ENCODE peak calls at places on chromosomes 6 and 20, in ten cellular contexts. R, O, P, D, T, Q, I, M, N and V are unnamed samples.

GRCh38 chr6:161035981-161036263 is 44.4 kb downstream of the MAP3K4 start:
- DNase-seq in R (no peak), O (no peak), P (no peak), D (no peak), T (no peak), Q (no peak), I (no peak), M (no peak), N (no peak), V (no peak)

GRCh38 chr20:49482621-49483017 is at the start of gene KCNB1:
- DNase-seq in R (no peak), O (peak; percentile 42), P (no peak), D (peak; percentile 62), T (no peak), Q (peak; percentile 82), I (peak; percentile 65), M (no peak), N (peak; percentile 55), V (peak; percentile 22)

GRCh38 chr6:71404145-71404966 is 115.7 kb downstream of the OGFRL1 start:
- DNase-seq in R (no peak), O (no peak), P (no peak), D (no peak), T (no peak), Q (no peak), I (no peak), M (no peak), N (no peak), V (no peak)

GRCh38 chr20:3011752-3012151 is 31.7 kb upstream of the GNRH2 start:
- DNase-seq in R (no peak), O (no peak), P (no peak), D (no peak), T (no peak), Q (no peak), I (no peak), M (no peak), N (no peak), V (no peak)

GRCh38 chr6:143449731-143450452 is 603 bp downstream of the ADAT2 start:
- DNase-seq in R (no peak), O (no peak), P (peak; percentile 39), D (peak; percentile 35), T (no peak), Q (no peak), I (no peak), M (no peak), N (no peak), V (no peak)

GRCh38 chr6:29558439-29559079 is 973 bp downstream of the UBD start:
- DNase-seq in R (no peak), O (no peak), P (no peak), D (no peak), T (no peak), Q (no peak), I (no peak), M (no peak), N (no peak), V (peak; percentile 50)

GRCh38 chr6:124823240-124824105 is 138.8 kb upstream of the RNF217 start:
- DNase-seq in R (no peak), O (no peak), P (no peak), D (no peak), T (no peak), Q (no peak), I (no peak), M (no peak), N (no peak), V (no peak)

GRCh38 chr6:150087336-150087735 is 18.4 kb upstream of the ULBP3 start:
- DNase-seq in R (no peak), O (no peak), P (no peak), D (no peak), T (no peak), Q (no peak), I (no peak), M (no peak), N (no peak), V (no peak)

GRCh38 chr6:21103626-21104224 is 489.8 kb upstream of the SOX4 start:
- DNase-seq in R (no peak), O (no peak), P (no peak), D (no peak), T (no peak), Q (no peak), I (no peak), M (no peak), N (no peak), V (no peak)

GRCh38 chr20:42150230-42150629 is 532.1 kb upstream of the CHD6 start:
- DNase-seq in R (no peak), O (no peak), P (no peak), D (no peak), T (no peak), Q (no peak), I (no peak), M (no peak), N (no peak), V (no peak)

GRCh38 chr6:168683621-168684020 is 242.6 kb downstream of the SMOC2 start:
- DNase-seq in R (peak; percentile 22), O (no peak), P (no peak), D (no peak), T (peak; percentile 41), Q (no peak), I (no peak), M (no peak), N (no peak), V (no peak)

GRCh38 chr6:44342489-44342888 is at the start of gene SPATS1:
- DNase-seq in R (no peak), O (peak; percentile 46), P (no peak), D (no peak), T (peak; percentile 39), Q (peak; percentile 16), I (no peak), M (no peak), N (no peak), V (peak; percentile 86)

GRCh38 chr20:17809714-17810631 is 110.2 kb downstream of the BANF2 start:
- DNase-seq in R (no peak), O (no peak), P (no peak), D (no peak), T (no peak), Q (no peak), I (no peak), M (no peak), N (no peak), V (no peak)

GRCh38 chr6:157587127-157587729 is 206.2 kb downstream of the ZDHHC14 start:
- DNase-seq in R (no peak), O (no peak), P (no peak), D (no peak), T (no peak), Q (no peak), I (no peak), M (no peak), N (no peak), V (no peak)

GRCh38 chr6:139533573-139534471 is 159.4 kb upstream of the CITED2 start:
- DNase-seq in R (no peak), O (peak; percentile 55), P (no peak), D (no peak), T (no peak), Q (no peak), I (no peak), M (peak; percentile 78), N (no peak), V (no peak)

GRCh38 chr20:37007898-37008649 is 56.6 kb upstream of the SAMHD1 start:
- DNase-seq in R (no peak), O (no peak), P (no peak), D (no peak), T (no peak), Q (no peak), I (no peak), M (no peak), N (no peak), V (no peak)

GRCh38 chr6:3766219-3766618 is 14.7 kb upstream of the PXDC1 start:
- DNase-seq in R (no peak), O (no peak), P (no peak), D (no peak), T (no peak), Q (no peak), I (no peak), M (no peak), N (no peak), V (no peak)

GRCh38 chr20:62741701-62742491 is 33.3 kb downstream of the NTSR1 start:
- DNase-seq in R (no peak), O (no peak), P (no peak), D (no peak), T (peak; percentile 32), Q (no peak), I (peak; percentile 12), M (no peak), N (no peak), V (no peak)

GRCh38 chr6:35096129-35096852 is 44.8 kb downstream of the TCP11 start:
- DNase-seq in R (no peak), O (no peak), P (no peak), D (no peak), T (no peak), Q (no peak), I (no peak), M (peak; percentile 58), N (no peak), V (no peak)

GRCh38 chr6:104064876-104065275 is 794.8 kb downstream of the HACE1 start:
- DNase-seq in R (no peak), O (no peak), P (no peak), D (no peak), T (no peak), Q (no peak), I (no peak), M (no peak), N (no peak), V (no peak)

GRCh38 chr6:149855040-149855654 is 9.0 kb downstream of the LRP11 start:
- DNase-seq in R (no peak), O (peak; percentile 42), P (no peak), D (no peak), T (no peak), Q (no peak), I (no peak), M (no peak), N (no peak), V (peak; percentile 58)

GRCh38 chr6:162313922-162314660 is 413.5 kb downstream of the PRKN start:
- DNase-seq in R (no peak), O (no peak), P (no peak), D (no peak), T (no peak), Q (no peak), I (no peak), M (no peak), N (no peak), V (no peak)

GRCh38 chr20:32189691-32190607 is 17.6 kb downstream of the PLAGL2 start:
- DNase-seq in R (peak; percentile 29), O (peak; percentile 57), P (no peak), D (peak; percentile 72), T (peak; percentile 66), Q (peak; percentile 36), I (peak; percentile 56), M (no peak), N (peak; percentile 69), V (peak; percentile 89)

GRCh38 chr6:79969784-79970183 is 22.4 kb upstream of the ELOVL4 start:
- DNase-seq in R (no peak), O (no peak), P (no peak), D (no peak), T (no peak), Q (no peak), I (no peak), M (no peak), N (no peak), V (no peak)

GRCh38 chr20:58362970-58363369 is 26.1 kb upstream of the VAPB start:
- DNase-seq in R (no peak), O (no peak), P (no peak), D (no peak), T (no peak), Q (no peak), I (no peak), M (no peak), N (no peak), V (no peak)

GRCh38 chr20:35511814-35512420 is 17.5 kb downstream of the C20orf173 start:
- DNase-seq in R (no peak), O (peak; percentile 40), P (no peak), D (no peak), T (peak; percentile 63), Q (no peak), I (no peak), M (no peak), N (no peak), V (no peak)

GRCh38 chr20:2468581-2469407 is 1.8 kb downstream of the SNRPB start:
- DNase-seq in R (no peak), O (no peak), P (no peak), D (no peak), T (no peak), Q (no peak), I (no peak), M (no peak), N (no peak), V (no peak)

GRCh38 chr6:159014406-159014805 is 14.4 kb upstream of the RSPH3 start:
- DNase-seq in R (no peak), O (no peak), P (no peak), D (no peak), T (no peak), Q (no peak), I (no peak), M (no peak), N (no peak), V (no peak)